ENCODE peak calls at places on chromosomes 7 and 10, in nine cellular contexts. P, Q, R, E, N, O, A, M and Y are unnamed samples.

GRCh38 chr10:133006202-133006601 is 63.8 kb upstream of the CFAP46 start:
- DNase-seq in P (no peak), Q (no peak), R (no peak), E (no peak), N (no peak), O (no peak), A (no peak), M (no peak), Y (no peak)

GRCh38 chr7:620052-620451 is 100.4 kb upstream of the PDGFA start:
- DNase-seq in P (no peak), Q (no peak), R (no peak), E (peak), N (peak), O (no peak), A (no peak), M (no peak), Y (no peak)

GRCh38 chr10:99172130-99172738 is 63.4 kb downstream of the HPSE2 start:
- DNase-seq in P (no peak), Q (peak), R (peak), E (peak), N (peak), O (peak), A (peak), M (no peak), Y (no peak)

GRCh38 chr10:11424456-11425287 is 186.8 kb downstream of the USP6NL start:
- DNase-seq in P (peak), Q (no peak), R (peak), E (peak), N (peak), O (peak), A (peak), M (peak), Y (no peak)

GRCh38 chr10:76576276-76576962 is 1061.2 kb downstream of the KCNMA1 start:
- DNase-seq in P (no peak), Q (no peak), R (peak), E (peak), N (peak), O (no peak), A (no peak), M (no peak), Y (no peak)

GRCh38 chr7:21357146-21358097 is 70.5 kb upstream of the SP4 start:
- DNase-seq in P (no peak), Q (no peak), R (no peak), E (no peak), N (no peak), O (no peak), A (no peak), M (no peak), Y (no peak)

GRCh38 chr10:20662742-20663141 is 234.4 kb downstream of the NEBL start:
- DNase-seq in P (no peak), Q (no peak), R (no peak), E (no peak), N (no peak), O (no peak), A (no peak), M (no peak), Y (no peak)

GRCh38 chr7:127264219-127264618 is 11.5 kb upstream of the GRM8 start:
- DNase-seq in P (no peak), Q (no peak), R (no peak), E (no peak), N (no peak), O (no peak), A (no peak), M (no peak), Y (no peak)

GRCh38 chr7:20217193-20217948 is at the start of gene MACC1:
- DNase-seq in P (peak), Q (peak), R (no peak), E (no peak), N (no peak), O (peak), A (no peak), M (peak), Y (peak)

GRCh38 chr7:107592361-107593024 is 12.4 kb downstream of the BCAP29 start:
- DNase-seq in P (no peak), Q (no peak), R (peak), E (peak), N (no peak), O (no peak), A (no peak), M (no peak), Y (no peak)

GRCh38 chr7:138001529-138002095 is at the start of gene CREB3L2:
- DNase-seq in P (peak), Q (peak), R (peak), E (peak), N (peak), O (peak), A (peak), M (peak), Y (no peak)

GRCh38 chr10:111158601-111159000 is 81.8 kb downstream of the ADRA2A start:
- DNase-seq in P (no peak), Q (no peak), R (peak), E (no peak), N (no peak), O (no peak), A (no peak), M (no peak), Y (no peak)

GRCh38 chr10:123912466-123913201 is 21.0 kb upstream of the CPXM2 start:
- DNase-seq in P (no peak), Q (no peak), R (no peak), E (no peak), N (no peak), O (no peak), A (no peak), M (no peak), Y (no peak)

GRCh38 chr10:42816917-42817316 is 34.3 kb downstream of the BMS1 start:
- DNase-seq in P (no peak), Q (no peak), R (no peak), E (no peak), N (no peak), O (no peak), A (no peak), M (no peak), Y (no peak)

GRCh38 chr7:129535896-129536295 is 33.6 kb downstream of the SMKR1 start:
- DNase-seq in P (no peak), Q (no peak), R (no peak), E (no peak), N (no peak), O (no peak), A (no peak), M (no peak), Y (no peak)

GRCh38 chr10:4595920-4596319 is 230.1 kb upstream of the AKR1E2 start:
- DNase-seq in P (no peak), Q (no peak), R (peak), E (no peak), N (no peak), O (no peak), A (no peak), M (no peak), Y (no peak)

GRCh38 chr10:118017850-118018249 is 28.9 kb downstream of the RAB11FIP2 start:
- DNase-seq in P (no peak), Q (no peak), R (no peak), E (no peak), N (no peak), O (no peak), A (no peak), M (no peak), Y (no peak)

GRCh38 chr10:62858364-62858763 is 42.2 kb upstream of the EGR2 start:
- DNase-seq in P (no peak), Q (no peak), R (peak), E (peak), N (no peak), O (no peak), A (no peak), M (no peak), Y (no peak)

GRCh38 chr7:146146866-146147265 is 30.3 kb downstream of the CNTNAP2 start:
- DNase-seq in P (no peak), Q (no peak), R (peak), E (peak), N (peak), O (no peak), A (no peak), M (no peak), Y (no peak)

GRCh38 chr10:73060738-73061635 is 35.7 kb downstream of the P4HA1 start:
- DNase-seq in P (no peak), Q (no peak), R (peak), E (peak), N (no peak), O (peak), A (no peak), M (peak), Y (no peak)

GRCh38 chr10:51879238-51879637 is 179.8 kb upstream of the CSTF2T start:
- DNase-seq in P (no peak), Q (no peak), R (peak), E (peak), N (peak), O (peak), A (peak), M (no peak), Y (peak)

GRCh38 chr7:149285581-149285975 is 23.6 kb downstream of the ZNF783 start:
- DNase-seq in P (no peak), Q (no peak), R (peak), E (peak), N (peak), O (no peak), A (peak), M (no peak), Y (no peak)

GRCh38 chr10:88271736-88272135 is 311.4 kb downstream of the RNLS start:
- DNase-seq in P (no peak), Q (no peak), R (peak), E (peak), N (no peak), O (no peak), A (no peak), M (no peak), Y (no peak)

GRCh38 chr10:102416181-102417094 is 2.1 kb downstream of the PSD start:
- DNase-seq in P (no peak), Q (no peak), R (no peak), E (no peak), N (no peak), O (no peak), A (no peak), M (no peak), Y (no peak)

GRCh38 chr7:36868727-36869411 is 144.6 kb upstream of the AOAH start:
- DNase-seq in P (no peak), Q (no peak), R (no peak), E (no peak), N (no peak), O (no peak), A (no peak), M (no peak), Y (no peak)

GRCh38 chr7:80665526-80665925 is 27.1 kb downstream of the CD36 start:
- DNase-seq in P (no peak), Q (no peak), R (no peak), E (no peak), N (no peak), O (no peak), A (no peak), M (no peak), Y (no peak)

GRCh38 chr7:36487756-36488336 is 98.2 kb downstream of the ANLN start:
- DNase-seq in P (no peak), Q (no peak), R (peak), E (peak), N (peak), O (peak), A (no peak), M (peak), Y (peak)

GRCh38 chr7:129741743-129742213 is 130.3 kb downstream of the NRF1 start:
- DNase-seq in P (no peak), Q (no peak), R (no peak), E (no peak), N (no peak), O (no peak), A (no peak), M (no peak), Y (no peak)

GRCh38 chr10:86401588-86402282 is 35.1 kb upstream of the GRID1 start:
- DNase-seq in P (no peak), Q (no peak), R (no peak), E (no peak), N (no peak), O (no peak), A (peak), M (peak), Y (no peak)

GRCh38 chr10:58282615-58283014 is 13.7 kb downstream of the CISD1 start:
- DNase-seq in P (no peak), Q (no peak), R (no peak), E (peak), N (no peak), O (peak), A (no peak), M (peak), Y (peak)

GRCh38 chr7:93046641-93047040 is 71.1 kb downstream of the SAMD9 start:
- DNase-seq in P (no peak), Q (no peak), R (no peak), E (no peak), N (no peak), O (no peak), A (no peak), M (no peak), Y (no peak)

GRCh38 chr7:74657692-74658170 is at the start of gene GTF2I:
- DNase-seq in P (peak), Q (no peak), R (no peak), E (no peak), N (no peak), O (no peak), A (no peak), M (peak), Y (no peak)

GRCh38 chr10:84118395-84119006 is 20.8 kb upstream of the GHITM start:
- DNase-seq in P (no peak), Q (no peak), R (no peak), E (no peak), N (no peak), O (no peak), A (no peak), M (no peak), Y (no peak)

GRCh38 chr7:157497744-157498541 is 161.1 kb downstream of the DNAJB6 start:
- DNase-seq in P (peak), Q (no peak), R (no peak), E (no peak), N (no peak), O (no peak), A (peak), M (no peak), Y (no peak)

GRCh38 chr10:3192856-3193635 is 20.5 kb upstream of the PITRM1 start:
- DNase-seq in P (peak), Q (no peak), R (peak), E (peak), N (peak), O (peak), A (peak), M (peak), Y (no peak)

GRCh38 chr7:5532520-5533335 is 109.1 kb upstream of the TNRC18 start:
- DNase-seq in P (peak), Q (no peak), R (no peak), E (no peak), N (no peak), O (peak), A (no peak), M (peak), Y (no peak)

GRCh38 chr7:45663167-45663921 is 89.2 kb downstream of the ADCY1 start:
- DNase-seq in P (peak), Q (peak), R (peak), E (peak), N (peak), O (no peak), A (peak), M (peak), Y (no peak)

GRCh38 chr10:74145133-74145532 is 5.5 kb downstream of the AP3M1 start:
- DNase-seq in P (no peak), Q (no peak), R (peak), E (peak), N (peak), O (no peak), A (no peak), M (no peak), Y (no peak)

GRCh38 chr7:44219371-44220045 is 18.7 kb downstream of the YKT6 start:
- DNase-seq in P (no peak), Q (no peak), R (no peak), E (no peak), N (no peak), O (no peak), A (no peak), M (no peak), Y (no peak)
- H3K4me3 ChIP-seq in P (no peak), Q (no peak), R (no peak), E (no peak), N (no peak), O (no peak), A (no peak), M (no peak), Y (no peak)

GRCh38 chr7:75878769-75879596 is at the start of gene RHBDD2:
- DNase-seq in P (peak), Q (peak), R (peak), E (peak), N (peak), O (peak), A (peak), M (peak), Y (peak)
- TF ChIP-seq CTCF in P (no peak), Q (no peak), R (no peak), E (peak), N (no peak), O (no peak), A (no peak), M (no peak), Y (no peak)

GRCh38 chr10:64959116-64959515 is 1437.9 kb downstream of the REEP3 start:
- DNase-seq in P (no peak), Q (no peak), R (no peak), E (no peak), N (no peak), O (no peak), A (no peak), M (no peak), Y (no peak)

GRCh38 chr10:64952042-64952441 is 1430.8 kb downstream of the REEP3 start:
- DNase-seq in P (no peak), Q (no peak), R (no peak), E (no peak), N (no peak), O (no peak), A (no peak), M (no peak), Y (no peak)

GRCh38 chr10:64959883-64960282 is 1438.7 kb downstream of the REEP3 start:
- DNase-seq in P (no peak), Q (no peak), R (no peak), E (no peak), N (no peak), O (no peak), A (no peak), M (no peak), Y (no peak)

DNA sequence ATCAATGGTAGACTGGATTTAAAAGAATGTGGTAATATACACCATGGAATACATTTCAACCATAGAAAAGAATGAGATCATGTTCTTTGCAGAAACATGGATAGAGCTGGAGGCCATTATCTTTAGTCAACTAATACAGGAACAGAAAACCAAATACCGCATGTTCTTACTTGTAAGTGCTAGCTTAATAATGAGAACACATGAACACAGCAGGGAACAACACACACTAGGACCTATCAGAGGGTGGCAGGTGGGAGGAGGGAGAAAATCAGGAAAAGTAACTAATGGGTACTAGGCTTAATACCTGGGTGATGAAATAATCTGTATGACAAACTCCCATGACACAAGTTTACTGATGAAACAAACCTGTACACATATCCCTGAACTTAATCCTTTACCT is 1435.2 kb downstream of the REEP3 start:
- DNase-seq in P (no peak), Q (no peak), R (no peak), E (no peak), N (no peak), O (no peak), A (no peak), M (no peak), Y (no peak)
- H3K4me3 ChIP-seq in P (no peak), Q (no peak), R (no peak), E (no peak), N (no peak), O (no peak), A (no peak), M (no peak), Y (no peak)

GRCh38 chr10:32890444-32890843 is 67.6 kb downstream of the ITGB1 start:
- DNase-seq in P (no peak), Q (no peak), R (no peak), E (no peak), N (no peak), O (no peak), A (no peak), M (no peak), Y (no peak)

GRCh38 chr10:32889631-32890212 is 68.3 kb downstream of the ITGB1 start:
- DNase-seq in P (no peak), Q (no peak), R (no peak), E (no peak), N (no peak), O (no peak), A (no peak), M (no peak), Y (no peak)

GRCh38 chr10:32891261-32891660 is 66.8 kb downstream of the ITGB1 start:
- DNase-seq in P (no peak), Q (no peak), R (no peak), E (no peak), N (no peak), O (no peak), A (no peak), M (no peak), Y (no peak)

GRCh38 chr10:32888161-32888927 is 69.7 kb downstream of the ITGB1 start:
- DNase-seq in P (no peak), Q (no peak), R (no peak), E (no peak), N (no peak), O (no peak), A (no peak), M (no peak), Y (no peak)

GRCh38 chr10:32893431-32893830 is 64.6 kb downstream of the ITGB1 start:
- DNase-seq in P (no peak), Q (peak), R (no peak), E (no peak), N (no peak), O (no peak), A (no peak), M (no peak), Y (no peak)
- TF ChIP-seq CTCF in P (no peak), Q (peak), R (peak), E (no peak), N (peak), O (no peak), A (no peak), M (peak), Y (no peak)